ENCODE peak calls at places on chromosomes 16 and 17, in seven cellular contexts. R is IMR-90; V is NCI-H1048; O is CD4-positive, CD25-positive, alpha-beta regulatory T cell; J is RCC 7860; N is stimulated activated CD4-positive, alpha-beta T cell treated with anti-CD3 and anti-CD28 coated beads, Interleukin-1b, Interleukin-23, amount 100 ng/mL, for 24 hours; D is endothelial cell of umbilical vein. T is an unnamed sample.

GRCh38 chr16:89596061-89596689 is 17.3 kb upstream of the DPEP1 start:
- DNase-seq in O (no peak), V (no peak), N (no peak), R (no peak), D (no peak), J (no peak), T (no peak)

GRCh38 chr17:48483471-48484131 is 47.2 kb downstream of the HOXB1 start:
- DNase-seq in J (peak), O (no peak), D (no peak), R (peak), V (no peak), N (no peak), T (peak)

GRCh38 chr17:30093463-30094147 is 23.0 kb upstream of the NSRP1 start:
- DNase-seq in D (peak), V (no peak), N (peak), R (peak), O (peak), J (peak), T (peak)

GRCh38 chr17:77681820-77682219 is 276.7 kb upstream of the TNRC6C start:
- DNase-seq in N (no peak), V (no peak), O (no peak), J (no peak), R (peak), D (no peak), T (no peak)

GRCh38 chr17:81241648-81242420 is 2.7 kb downstream of the NDUFAF8 start:
- DNase-seq in O (peak), V (no peak), D (peak), J (no peak), R (peak), N (no peak), T (no peak)

GRCh38 chr16:52906271-52906670 is 146.4 kb downstream of the CHD9NB start:
- DNase-seq in N (no peak), D (no peak), J (no peak), R (no peak), O (no peak), V (no peak), T (no peak)

GRCh38 chr17:2718150-2718938 is 6.8 kb upstream of the CLUH start:
- DNase-seq in R (no peak), D (no peak), N (no peak), J (no peak), V (no peak), O (no peak), T (no peak)

GRCh38 chr17:34741967-34742366 is 162.6 kb downstream of the TMEM132E start:
- DNase-seq in D (no peak), J (no peak), V (no peak), O (no peak), N (no peak), R (no peak), T (no peak)

GRCh38 chr16:11155284-11155806 is 100.7 kb downstream of the SOCS1 start:
- DNase-seq in N (no peak), D (no peak), R (peak), V (no peak), O (peak), J (peak), T (no peak)

GRCh38 chr17:31587462-31587861 is 196.0 kb downstream of the RAB11FIP4 start:
- DNase-seq in D (no peak), R (no peak), V (no peak), N (no peak), J (no peak), O (no peak), T (no peak)

GRCh38 chr16:85112364-85112763 is at the start of gene CIBAR2:
- DNase-seq in V (no peak), D (no peak), O (no peak), R (no peak), J (no peak), N (no peak), T (no peak)

GRCh38 chr17:78239489-78239931 is 8.1 kb downstream of the TMEM235 start:
- DNase-seq in J (no peak), D (no peak), V (no peak), R (no peak), O (no peak), N (no peak), T (no peak)

GRCh38 chr17:79424471-79425185 is 186.2 kb downstream of the RBFOX3 start:
- DNase-seq in D (no peak), J (no peak), R (no peak), V (no peak), N (no peak), O (no peak), T (no peak)

GRCh38 chr17:42518046-42518754 is 17.8 kb upstream of the NAGLU start:
- DNase-seq in D (peak), J (peak), N (no peak), V (no peak), R (peak), O (no peak), T (no peak)

GRCh38 chr17:6713130-6713917 is at the start of gene SLC13A5:
- DNase-seq in O (no peak), N (no peak), V (no peak), J (no peak), R (no peak), D (peak), T (no peak)

GRCh38 chr17:40816569-40816968 is 5.8 kb downstream of the KRT10 start:
- DNase-seq in R (no peak), D (no peak), O (no peak), J (no peak), V (no peak), N (no peak), T (no peak)

GRCh38 chr16:24930440-24930839 is 84.7 kb downstream of the SLC5A11 start:
- DNase-seq in V (no peak), N (no peak), J (no peak), D (no peak), R (no peak), O (no peak), T (no peak)

GRCh38 chr16:3182608-3183444 is 5.2 kb upstream of the OR1F1 start:
- DNase-seq in R (peak), J (peak), V (no peak), D (peak), O (peak), N (no peak), T (no peak)